ENCODE peak calls at places on chromosomes 5 and 9, in five cellular contexts. U is sigmoid colon, L is chondrocyte, H is cardiac muscle cell, J is ovary. V is an unnamed sample.

GRCh38 chr9:94758844-94759243 is 32.3 kb downstream of the AOPEP start:
- DNase-seq in U (no peak), L (no peak), H (no peak), J (no peak), V (no peak)

GRCh38 chr5:180873628-180874520 is 12.8 kb upstream of the ZFP62 start:
- DNase-seq in U (no peak), L (no peak), H (peak), J (no peak), V (no peak)

GRCh38 chr9:91255327-91255726 is 106.4 kb downstream of the AUH start:
- DNase-seq in U (no peak), L (no peak), H (peak), J (no peak), V (no peak)

GRCh38 chr9:806285-807156 is 35.0 kb upstream of the DMRT1 start:
- DNase-seq in U (no peak), L (no peak), H (peak), J (no peak), V (peak)

GRCh38 chr5:134003957-134004625 is 684 bp downstream of the VDAC1 start:
- DNase-seq in U (peak), L (peak), H (peak), J (peak), V (peak)

GRCh38 chr9:127182901-127183746 is 60.7 kb upstream of the ANGPTL2 start:
- DNase-seq in U (peak), L (peak), H (no peak), J (peak), V (no peak)

GRCh38 chr9:68454579-68455334 is 85.9 kb downstream of the TMEM252 start:
- DNase-seq in U (peak), L (no peak), H (no peak), J (no peak), V (no peak)

GRCh38 chr5:131281133-131281867 is 17.4 kb downstream of the CDC42SE2 start:
- DNase-seq in U (no peak), L (no peak), H (no peak), J (no peak), V (peak)

GRCh38 chr9:126295516-126295915 is 31.1 kb upstream of the MVB12B start:
- DNase-seq in U (no peak), L (no peak), H (no peak), J (no peak), V (no peak)

GRCh38 chr5:59178482-59178881 is 595.6 kb downstream of the RAB3C start:
- DNase-seq in U (no peak), L (no peak), H (no peak), J (no peak), V (no peak)

GRCh38 chr5:95876782-95877181 is 54.3 kb upstream of the GLRX start:
- DNase-seq in U (no peak), L (no peak), H (no peak), J (no peak), V (no peak)

GRCh38 chr9:130451509-130452388 is 7.0 kb downstream of the ASS1 start:
- DNase-seq in U (peak), L (no peak), H (peak), J (peak), V (no peak)

GRCh38 chr5:144028058-144028457 is 142.4 kb downstream of the YIPF5 start:
- DNase-seq in U (no peak), L (no peak), H (peak), J (no peak), V (no peak)

GRCh38 chr9:24545285-24545684 is 412 bp downstream of the IZUMO3 start:
- DNase-seq in U (no peak), L (no peak), H (no peak), J (no peak), V (no peak)

GRCh38 chr9:117073071-117073470 is 341.8 kb downstream of the ASTN2 start:
- DNase-seq in U (no peak), L (no peak), H (no peak), J (no peak), V (no peak)

GRCh38 chr9:117075636-117076035 is 339.2 kb downstream of the ASTN2 start:
- DNase-seq in U (no peak), L (no peak), H (no peak), J (no peak), V (no peak)

GRCh38 chr9:117074337-117074662 is 340.6 kb downstream of the ASTN2 start:
- DNase-seq in U (no peak), L (no peak), H (no peak), J (no peak), V (no peak)

GRCh38 chr9:117074782-117075510 is 339.9 kb downstream of the ASTN2 start:
- DNase-seq in U (no peak), L (no peak), H (no peak), J (no peak), V (no peak)

GRCh38 chr9:117073539-117074336 is 341.1 kb downstream of the ASTN2 start:
- DNase-seq in U (no peak), L (no peak), H (peak), J (no peak), V (peak)
- TF ChIP-seq CTCF in U (no peak), L (peak), H (peak), J (no peak), V (peak)

GRCh38 chr9:108286807-108287206 is 569.0 kb downstream of the ACTL7B start:
- DNase-seq in U (no peak), L (no peak), H (no peak), J (no peak), V (no peak)

GRCh38 chr9:108278341-108278740 is 577.4 kb downstream of the ACTL7B start:
- DNase-seq in U (no peak), L (no peak), H (no peak), J (no peak), V (no peak)

DNA sequence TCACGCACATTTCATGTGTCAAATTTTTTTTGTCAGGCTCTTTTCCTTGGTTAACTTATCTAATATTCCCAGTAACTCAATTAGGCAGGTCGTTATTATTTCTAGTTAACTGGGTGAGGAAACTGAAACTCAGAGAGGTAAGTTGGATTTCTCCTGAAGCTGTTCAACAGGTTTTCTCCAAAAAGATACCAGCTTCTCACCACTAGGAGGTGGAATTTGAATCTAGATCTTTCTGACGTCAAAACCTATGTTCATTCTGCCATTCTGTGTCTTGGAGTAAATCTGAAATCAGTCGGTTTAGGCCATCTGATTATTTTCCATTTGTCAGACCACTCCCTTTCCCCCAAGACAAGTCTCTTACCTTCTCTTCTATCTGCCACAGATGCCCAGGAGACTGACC is 572.9 kb downstream of the ACTL7B start:
- DNase-seq in U (no peak), L (no peak), H (peak), J (no peak), V (no peak)
- TF ChIP-seq CTCF in U (no peak), L (peak), H (peak), J (no peak), V (no peak)

GRCh38 chr5:176619203-176619568 is 9.2 kb upstream of the GPRIN1 start:
- DNase-seq in U (no peak), L (no peak), H (peak), J (no peak), V (peak)
- TF ChIP-seq CTCF in U (no peak), L (peak), H (peak), J (no peak), V (peak)

DNA sequence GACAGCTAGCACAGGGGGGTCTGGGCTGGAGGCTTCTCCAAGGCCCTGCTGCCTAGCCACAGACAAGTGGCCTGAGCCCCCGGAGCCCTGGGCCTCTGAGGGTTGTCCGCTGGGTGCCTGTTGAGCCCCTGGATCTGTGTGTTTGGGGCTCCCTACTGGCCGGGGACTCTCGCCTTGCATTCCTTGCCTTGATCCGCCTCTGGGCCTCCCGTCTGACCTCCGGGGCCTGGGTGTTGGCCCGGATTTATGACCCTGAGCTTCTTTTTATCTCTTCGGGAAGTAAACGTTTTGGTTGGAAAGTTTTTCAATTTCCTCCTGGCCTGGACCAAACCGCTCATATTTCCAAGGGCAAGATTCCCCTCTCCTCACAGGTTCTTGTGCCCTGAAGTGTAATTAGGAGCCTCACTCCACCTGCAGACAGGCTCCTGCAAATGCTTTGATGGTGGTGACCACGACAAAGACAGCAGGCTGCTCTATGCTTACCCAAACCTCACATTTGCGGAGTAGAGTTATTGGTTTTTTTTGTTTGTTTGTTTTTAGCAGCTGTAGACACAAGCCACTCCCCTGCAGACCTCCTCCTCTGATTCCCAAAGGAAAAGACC is 69.2 kb upstream of the EGFLAM start:
- DNase-seq in U (no peak), L (no peak), H (no peak), J (no peak), V (no peak)
- TF ChIP-seq CTCF in U (no peak), L (peak), H (no peak), J (no peak), V (no peak)

GRCh38 chr9:132609184-132609583 is 26.8 kb downstream of the BARHL1 start:
- DNase-seq in U (no peak), L (no peak), H (no peak), J (no peak), V (no peak)
- TF ChIP-seq CTCF in U (no peak), L (no peak), H (no peak), J (no peak), V (no peak)

DNA sequence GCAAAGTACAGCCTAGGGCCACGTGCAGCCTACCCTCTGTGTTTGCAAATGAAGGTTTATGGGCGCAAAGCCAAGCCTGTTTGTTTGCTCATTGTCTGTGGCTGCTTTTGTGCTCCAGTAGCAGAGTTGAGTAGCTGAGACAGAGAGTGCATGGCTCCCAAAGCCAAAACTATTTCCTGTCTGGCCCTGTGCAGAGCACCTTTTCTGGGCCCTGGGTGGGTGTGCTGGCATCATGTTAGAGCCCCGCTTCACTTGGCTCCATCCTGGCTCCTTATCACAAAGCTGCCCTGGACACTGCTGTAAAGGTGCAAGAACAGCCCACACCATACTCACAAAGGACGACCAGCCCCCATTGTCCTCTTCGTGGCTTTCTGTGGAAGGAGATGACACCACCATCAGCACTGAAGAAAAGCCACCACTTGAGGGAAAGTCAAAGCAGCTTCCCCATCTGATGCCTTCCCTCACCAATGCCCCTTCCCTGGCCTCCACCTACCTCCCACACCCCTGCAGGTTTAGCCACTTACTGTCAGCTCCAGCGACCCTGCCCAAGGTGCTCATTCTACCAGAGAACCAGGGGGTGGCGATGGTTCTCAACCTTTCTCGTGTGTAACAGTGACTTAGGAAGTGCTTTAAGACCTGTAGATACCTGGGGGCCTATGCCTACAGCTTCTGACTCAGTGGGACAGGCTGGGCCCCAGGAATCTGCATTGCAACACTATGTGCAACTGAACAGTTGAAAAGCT is 23.4 kb downstream of the LCP2 start:
- DNase-seq in U (peak), L (no peak), H (peak), J (no peak), V (peak)
- TF ChIP-seq CTCF in U (no peak), L (peak), H (peak), J (no peak), V (peak)

GRCh38 chr9:20529837-20530236 is 92.5 kb downstream of the MLLT3 start:
- DNase-seq in U (no peak), L (no peak), H (no peak), J (no peak), V (no peak)

GRCh38 chr9:20526500-20527319 is 95.6 kb downstream of the MLLT3 start:
- DNase-seq in U (no peak), L (no peak), H (peak), J (no peak), V (no peak)

GRCh38 chr9:20528253-20528652 is 94.0 kb downstream of the MLLT3 start:
- DNase-seq in U (no peak), L (no peak), H (no peak), J (no peak), V (no peak)

GRCh38 chr9:20524776-20525175 is 97.5 kb downstream of the MLLT3 start:
- DNase-seq in U (no peak), L (no peak), H (no peak), J (no peak), V (no peak)
- TF ChIP-seq CTCF in U (no peak), L (peak), H (peak), J (no peak), V (peak)

GRCh38 chr9:137960496-137960895 is 82.9 kb downstream of the CACNA1B start:
- DNase-seq in U (no peak), L (no peak), H (no peak), J (no peak), V (no peak)
- TF ChIP-seq CTCF in U (no peak), L (no peak), H (no peak), J (no peak), V (no peak)

GRCh38 chr5:43042626-43043399 is 2.7 kb upstream of the ANXA2R start:
- DNase-seq in U (peak), L (no peak), H (peak), J (peak), V (peak)
- TF ChIP-seq CTCF in U (no peak), L (no peak), H (peak), J (peak), V (peak)

GRCh38 chr5:80711938-80712337 is 57.2 kb upstream of the DHFR start:
- DNase-seq in U (no peak), L (no peak), H (peak), J (no peak), V (no peak)
- TF ChIP-seq CTCF in U (peak), L (peak), H (peak), J (no peak), V (peak)